ENCODE peak calls at places on chromosomes 16 and 17, in seven cellular contexts. S is Caco-2, U is ovary, C is fibroblast of mammary gland, O is AG10803, L is left lung, N is transverse colon. K is an unnamed sample.

GRCh38 chr17:16877102-16877501 is 94.8 kb downstream of the TNFRSF13B start:
- DNase-seq in S (no peak), U (no peak), C (peak; percentile 33), O (no peak), L (no peak), N (no peak), K (no peak)

GRCh38 chr17:68184141-68184571 is 63.7 kb upstream of the AMZ2 start:
- DNase-seq in S (no peak), U (no peak), C (no peak), O (no peak), L (no peak), N (no peak), K (no peak)

GRCh38 chr16:71666264-71666663 is 40.3 kb downstream of the MARVELD3 start:
- DNase-seq in S (peak; percentile 9), U (no peak), C (no peak), O (no peak), L (no peak), N (no peak), K (no peak)

GRCh38 chr17:11290814-11291213 is 49.8 kb downstream of the SHISA6 start:
- DNase-seq in S (no peak), U (no peak), C (no peak), O (no peak), L (no peak), N (no peak), K (no peak)

GRCh38 chr16:11303405-11304138 is 22.4 kb upstream of the PRM1 start:
- DNase-seq in S (no peak), U (no peak), C (no peak), O (no peak), L (peak; percentile 58), N (no peak), K (no peak)

GRCh38 chr16:28553776-28554633 is at the start of gene SGF29:
- DNase-seq in S (peak; percentile 87), U (peak; percentile 95), C (peak; percentile 92), O (peak; percentile 89), L (peak; percentile 93), N (peak; percentile 95), K (peak; percentile 96)

GRCh38 chr17:73017653-73018052 is 74.8 kb downstream of the SLC39A11 start:
- DNase-seq in S (no peak), U (no peak), C (peak; percentile 46), O (peak; percentile 84), L (no peak), N (no peak), K (peak; percentile 29)

GRCh38 chr16:86906608-86907007 is 328.3 kb downstream of the FOXL1 start:
- DNase-seq in S (no peak), U (no peak), C (no peak), O (no peak), L (no peak), N (no peak), K (no peak)

GRCh38 chr16:51440096-51440495 is 289.0 kb upstream of the SALL1 start:
- DNase-seq in S (no peak), U (no peak), C (no peak), O (peak; percentile 20), L (no peak), N (no peak), K (no peak)

DNA sequence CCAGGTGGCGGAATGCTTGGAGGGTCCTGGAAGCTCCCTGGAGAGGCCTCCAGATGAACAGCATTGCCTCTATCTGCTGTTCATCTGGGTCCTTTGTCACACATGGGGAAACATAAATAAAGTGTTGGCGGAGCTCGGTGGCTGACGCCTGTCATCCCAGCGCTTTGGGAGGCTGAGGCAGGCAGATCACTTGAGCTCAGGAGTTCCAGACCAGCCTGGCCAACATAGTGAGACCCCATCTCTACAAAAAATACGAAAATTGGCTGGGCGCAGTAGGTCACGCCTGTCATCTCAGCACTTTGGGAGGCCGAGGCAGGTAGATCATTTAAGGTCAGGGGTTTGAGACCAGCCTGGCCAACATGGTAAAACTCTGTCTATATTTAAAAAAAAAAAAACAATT is 2.2 kb downstream of the MYADML2 start:
- DNase-seq in S (no peak), U (no peak), C (no peak), O (no peak), L (no peak), N (no peak), K (no peak)
- TF ChIP-seq CTCF in S (no peak), U (no peak), C (no peak), O (no peak), L (no peak), N (no peak), K (no peak)

DNA sequence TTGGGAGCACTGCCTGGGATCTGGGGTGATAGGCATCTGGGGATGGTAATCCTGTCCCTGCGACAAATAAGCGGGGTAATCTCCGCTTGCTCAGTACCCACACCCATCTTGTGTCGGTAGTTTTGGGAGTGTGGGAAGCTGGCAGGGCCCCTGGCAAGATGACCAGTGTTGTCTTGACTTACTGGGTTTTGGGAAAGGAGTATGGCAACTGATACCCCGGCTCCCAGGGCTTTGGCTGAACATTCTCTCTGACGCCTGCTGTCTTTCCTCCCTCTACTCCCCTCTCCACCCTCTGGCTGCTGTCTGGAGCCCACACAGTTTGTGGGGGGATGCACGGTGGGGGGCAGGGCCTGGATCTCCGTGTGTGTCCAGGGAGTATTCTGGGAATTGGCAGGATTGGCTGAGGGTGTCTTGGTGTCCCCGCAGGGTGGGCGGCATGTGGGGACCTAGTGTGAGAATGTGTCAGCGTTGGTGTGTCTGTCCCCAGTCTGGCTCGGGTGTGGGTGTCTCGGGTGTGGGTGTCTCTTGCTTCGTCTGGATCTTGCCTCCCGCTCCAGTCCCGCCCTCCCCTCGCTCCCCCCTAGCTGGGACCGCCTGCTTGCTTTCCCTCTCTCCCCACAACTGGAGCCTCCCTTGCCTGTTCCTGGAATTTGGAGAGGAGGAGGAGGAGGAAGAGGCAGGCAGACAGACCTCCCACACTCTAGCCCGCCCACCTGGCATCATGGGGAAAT is 12.0 kb downstream of the RARA start:
- DNase-seq in S (no peak), U (peak; percentile 83), C (no peak), O (peak; percentile 65), L (peak; percentile 77), N (peak; percentile 60), K (no peak)
- H3K4me3 ChIP-seq in S (no peak overlapping the region), U (peak overlapping the region; percentile 15), C (no peak overlapping the region), O (peak overlapping the region; percentile 93), L (peak overlapping the region; percentile 100), N (no peak overlapping the region), K (peak overlapping the region; percentile 94)

GRCh38 chr16:5951486-5951885 is 853.9 kb upstream of the EEF2KMT start:
- DNase-seq in S (no peak), U (no peak), C (no peak), O (no peak), L (no peak), N (no peak), K (no peak)
- TF ChIP-seq CTCF in S (no peak), U (no peak), C (no peak), O (no peak), L (no peak), N (no peak), K (no peak)

GRCh38 chr16:66843191-66843590 is 1.0 kb upstream of the CA7 start:
- DNase-seq in S (no peak), U (no peak), C (no peak), O (no peak), L (no peak), N (no peak), K (no peak)

GRCh38 chr16:66844342-66845079 is at the start of gene CA7:
- DNase-seq in S (no peak), U (no peak), C (no peak), O (no peak), L (no peak), N (no peak), K (no peak)

GRCh38 chr16:66845080-66845410 is 831 bp downstream of the CA7 start:
- DNase-seq in S (no peak), U (no peak), C (no peak), O (no peak), L (no peak), N (no peak), K (no peak)

GRCh38 chr16:66842765-66843164 is 1.4 kb upstream of the CA7 start:
- DNase-seq in S (no peak), U (no peak), C (peak; percentile 51), O (no peak), L (no peak), N (no peak), K (no peak)

DNA sequence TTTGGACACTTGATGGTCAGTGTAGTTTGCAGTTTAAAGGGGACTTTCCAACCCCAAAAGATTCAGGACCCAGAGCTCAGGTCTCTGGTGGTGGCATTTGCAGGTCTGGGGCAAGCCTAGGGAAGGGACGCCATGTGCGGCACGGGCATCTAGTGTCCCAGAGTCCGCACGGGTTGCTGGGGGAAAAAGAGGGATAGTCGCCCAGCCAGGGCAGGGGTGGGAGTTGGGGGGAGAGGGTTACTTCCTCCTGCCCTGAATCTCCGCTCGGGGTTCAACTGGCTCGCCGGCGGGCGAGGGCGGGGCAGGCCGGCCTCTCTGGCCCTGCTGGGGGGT is 239 bp upstream of the CA7 start:
- DNase-seq in S (no peak), U (no peak), C (no peak), O (no peak), L (no peak), N (no peak), K (no peak)
- H3K4me3 ChIP-seq in S (peak overlapping the region; percentile 43), U (no peak overlapping the region), C (no peak overlapping the region), O (no peak overlapping the region), L (peak overlapping the region; percentile 23), N (peak overlapping the region; percentile 20), K (no peak overlapping the region)

GRCh38 chr17:1452836-1453235 is 3.2 kb downstream of the CRK start:
- DNase-seq in S (no peak), U (no peak), C (no peak), O (no peak), L (no peak), N (no peak), K (no peak)

GRCh38 chr17:1454541-1454940 is 1.5 kb downstream of the CRK start:
- DNase-seq in S (no peak), U (no peak), C (peak; percentile 34), O (no peak), L (no peak), N (no peak), K (no peak)

GRCh38 chr17:1455291-1455747 is 713 bp downstream of the CRK start:
- DNase-seq in S (peak; percentile 78), U (peak; percentile 70), C (peak; percentile 72), O (peak; percentile 79), L (peak; percentile 67), N (peak; percentile 68), K (peak; percentile 79)

GRCh38 chr17:1460233-1460632 is 4.2 kb upstream of the CRK start:
- DNase-seq in S (no peak), U (no peak), C (peak; percentile 21), O (peak; percentile 52), L (peak; percentile 80), N (peak; percentile 81), K (peak; percentile 29)

GRCh38 chr17:1455748-1456599 is at the start of gene CRK:
- DNase-seq in S (peak; percentile 99), U (peak; percentile 98), C (peak; percentile 92), O (peak; percentile 91), L (peak; percentile 98), N (peak; percentile 98), K (peak; percentile 94)
- TF ChIP-seq CTCF in S (no peak), U (peak; percentile 24), C (no peak), O (no peak), L (no peak), N (no peak), K (peak; percentile 8)

K was measured in cardiac fibroblast.